ENCODE peak calls at places on chromosomes 7 and 10, in six cellular contexts. Q, Y, R, T, U and N are unnamed samples.

GRCh38 chr7:1758417-1758858 is 88.4 kb downstream of the ELFN1 start:
- DNase-seq in Q (peak; percentile 68), Y (peak; percentile 38), R (peak; percentile 63), T (no peak), U (peak; percentile 29), N (peak; percentile 85)

GRCh38 chr7:130486114-130486962 is 5.5 kb upstream of the MEST start:
- DNase-seq in Q (peak; percentile 85), Y (peak; percentile 86), R (peak; percentile 66), T (peak; percentile 82), U (peak; percentile 89), N (peak; percentile 62)

GRCh38 chr10:59872892-59873463 is 33.4 kb downstream of the CCDC6 start:
- DNase-seq in Q (no peak), Y (no peak), R (peak; percentile 92), T (peak; percentile 34), U (no peak), N (no peak)

GRCh38 chr7:38335123-38335489 is 61.7 kb upstream of the TARP start:
- DNase-seq in Q (no peak), Y (no peak), R (no peak), T (no peak), U (no peak), N (no peak)

GRCh38 chr7:150855046-150855445 is 2.7 kb downstream of the AOC1 start:
- DNase-seq in Q (no peak), Y (no peak), R (peak; percentile 32), T (peak; percentile 14), U (no peak), N (no peak)

GRCh38 chr10:57338823-57339558 is 928.7 kb downstream of the IPMK start:
- DNase-seq in Q (peak; percentile 86), Y (no peak), R (no peak), T (no peak), U (peak; percentile 33), N (peak; percentile 58)

GRCh38 chr7:99625321-99625720 is 8.6 kb downstream of the ZSCAN25 start:
- DNase-seq in Q (no peak), Y (no peak), R (no peak), T (no peak), U (no peak), N (no peak)

GRCh38 chr7:134943785-134944400 is 42.4 kb upstream of the AGBL3 start:
- DNase-seq in Q (peak; percentile 74), Y (no peak), R (no peak), T (no peak), U (no peak), N (no peak)

GRCh38 chr7:85686410-85687181 is 499.7 kb upstream of the SEMA3D start:
- DNase-seq in Q (no peak), Y (no peak), R (no peak), T (no peak), U (no peak), N (no peak)

GRCh38 chr7:116886550-116887156 is 24.3 kb downstream of the CAPZA2 start:
- DNase-seq in Q (no peak), Y (no peak), R (no peak), T (no peak), U (no peak), N (no peak)

GRCh38 chr7:66958708-66959350 is 36.6 kb downstream of the SBDS start:
- DNase-seq in Q (no peak), Y (no peak), R (no peak), T (no peak), U (no peak), N (no peak)

GRCh38 chr10:85224366-85224960 is 896.1 kb downstream of the CCSER2 start:
- DNase-seq in Q (no peak), Y (no peak), R (no peak), T (no peak), U (no peak), N (no peak)

GRCh38 chr10:132192076-132192975 is 5.6 kb downstream of the DPYSL4 start:
- DNase-seq in Q (no peak), Y (no peak), R (no peak), T (no peak), U (no peak), N (no peak)

GRCh38 chr7:50656141-50656895 is 91.1 kb upstream of the DDC start:
- DNase-seq in Q (no peak), Y (no peak), R (peak; percentile 70), T (peak; percentile 26), U (no peak), N (peak; percentile 39)

GRCh38 chr10:124688366-124688765 is 55.8 kb downstream of the FAM53B start:
- DNase-seq in Q (no peak), Y (no peak), R (no peak), T (no peak), U (no peak), N (no peak)

GRCh38 chr10:124686707-124687376 is 57.3 kb downstream of the FAM53B start:
- DNase-seq in Q (no peak), Y (no peak), R (peak; percentile 81), T (no peak), U (no peak), N (no peak)

GRCh38 chr10:124690971-124691370 is 53.2 kb downstream of the FAM53B start:
- DNase-seq in Q (no peak), Y (no peak), R (no peak), T (no peak), U (no peak), N (no peak)

GRCh38 chr10:124689911-124690498 is 54.2 kb downstream of the FAM53B start:
- DNase-seq in Q (no peak), Y (no peak), R (no peak), T (no peak), U (no peak), N (no peak)

GRCh38 chr10:124688889-124689670 is 55.1 kb downstream of the FAM53B start:
- DNase-seq in Q (no peak), Y (no peak), R (no peak), T (no peak), U (no peak), N (no peak)
- H3K27ac ChIP-seq in Q (no peak overlapping the region), Y (no peak overlapping the region), R (no peak overlapping the region), T (no peak overlapping the region), U (no peak overlapping the region), N (no peak overlapping the region)

GRCh38 chr7:106721816-106722785 is 61.1 kb upstream of the CCDC71L start:
- DNase-seq in Q (no peak), Y (no peak), R (no peak), T (no peak), U (no peak), N (no peak)

GRCh38 chr7:106717254-106717996 is 56.5 kb upstream of the CCDC71L start:
- DNase-seq in Q (peak; percentile 10), Y (no peak), R (no peak), T (no peak), U (no peak), N (no peak)

GRCh38 chr7:106717997-106718871 is 57.3 kb upstream of the CCDC71L start:
- DNase-seq in Q (peak; percentile 96), Y (peak; percentile 60), R (no peak), T (peak; percentile 48), U (no peak), N (peak; percentile 85)

GRCh38 chr7:106723398-106723797 is 62.4 kb upstream of the CCDC71L start:
- DNase-seq in Q (no peak), Y (no peak), R (no peak), T (no peak), U (no peak), N (peak; percentile 3)

GRCh38 chr7:106720641-106721040 is 59.7 kb upstream of the CCDC71L start:
- DNase-seq in Q (no peak), Y (no peak), R (no peak), T (no peak), U (no peak), N (no peak)
- H3K4me1 ChIP-seq in Q (peaks cover 26% of the 10 kb centered on the region), Y (peaks cover 30% of the 10 kb centered on the region), R (peaks cover 14% of the 10 kb centered on the region), T (peaks cover 1% of the 10 kb centered on the region), U (no peaks in the 10 kb centered on the region), N (peaks cover 31% of the 10 kb centered on the region)

GRCh38 chr7:80908360-80908797 is 10.5 kb downstream of the SEMA3C start:
- DNase-seq in Q (no peak), Y (no peak), R (no peak), T (no peak), U (no peak), N (no peak)
- H3K27ac ChIP-seq in Q (no peak overlapping the region), Y (no peak overlapping the region), R (peak overlapping the region; percentile 43), T (no peak overlapping the region), U (no peak overlapping the region), N (no peak overlapping the region)

DNA sequence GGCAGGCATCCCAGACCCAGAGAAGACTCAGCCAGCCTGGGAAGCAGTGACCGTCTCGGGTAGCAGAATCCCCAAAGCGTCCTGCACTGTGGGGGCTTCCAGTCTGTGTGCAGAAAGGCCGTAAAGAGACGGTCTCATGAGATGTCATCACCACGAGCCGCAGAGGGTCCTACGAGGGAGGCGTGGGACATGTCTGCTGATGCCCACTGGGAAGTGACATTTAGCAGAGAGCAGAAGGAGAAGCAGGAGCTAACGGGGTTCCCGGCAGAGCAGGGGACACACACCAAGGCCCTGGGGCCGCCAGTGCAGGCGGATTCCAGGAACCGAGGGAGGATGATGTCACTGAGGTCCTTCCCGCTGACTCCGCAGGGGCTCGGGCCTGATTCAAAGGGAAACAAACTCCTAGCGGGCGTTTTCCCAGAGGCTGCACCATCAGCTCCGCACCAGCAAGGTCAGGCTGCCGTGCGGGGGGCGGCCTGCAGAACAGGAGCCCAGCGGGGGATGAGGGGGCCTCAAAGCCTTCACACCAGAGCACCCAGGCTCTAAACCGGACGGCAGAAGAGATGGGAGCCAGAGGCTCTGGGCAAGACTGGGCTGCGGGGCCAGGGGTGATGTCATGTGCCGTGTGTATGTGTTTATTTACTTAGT is 85.4 kb upstream of the PDGFA start:
- DNase-seq in Q (no peak), Y (no peak), R (no peak), T (no peak), U (no peak), N (no peak)
- H3K4me1 ChIP-seq in Q (no peaks in the 10 kb centered on the region), Y (no peaks in the 10 kb centered on the region), R (peaks cover 24% of the 10 kb centered on the region), T (peaks cover 20% of the 10 kb centered on the region), U (no peaks in the 10 kb centered on the region), N (peaks cover 16% of the 10 kb centered on the region)

GRCh38 chr7:107703219-107703618 is 40.7 kb upstream of the CBLL1 start:
- DNase-seq in Q (no peak), Y (no peak), R (no peak), T (no peak), U (no peak), N (no peak)
- H3K27ac ChIP-seq in Q (no peak overlapping the region), Y (no peak overlapping the region), R (no peak overlapping the region), T (no peak overlapping the region), U (no peak overlapping the region), N (no peak overlapping the region)

GRCh38 chr10:86817246-86817645 is 60.8 kb downstream of the BMPR1A start:
- DNase-seq in Q (no peak), Y (no peak), R (no peak), T (no peak), U (no peak), N (no peak)
- H3K4me1 ChIP-seq in Q (peaks cover 15% of the 10 kb centered on the region), Y (no peaks in the 10 kb centered on the region), R (peaks cover 79% of the 10 kb centered on the region), T (peaks cover 6% of the 10 kb centered on the region), U (peaks cover 2% of the 10 kb centered on the region), N (peaks cover 27% of the 10 kb centered on the region)

DNA sequence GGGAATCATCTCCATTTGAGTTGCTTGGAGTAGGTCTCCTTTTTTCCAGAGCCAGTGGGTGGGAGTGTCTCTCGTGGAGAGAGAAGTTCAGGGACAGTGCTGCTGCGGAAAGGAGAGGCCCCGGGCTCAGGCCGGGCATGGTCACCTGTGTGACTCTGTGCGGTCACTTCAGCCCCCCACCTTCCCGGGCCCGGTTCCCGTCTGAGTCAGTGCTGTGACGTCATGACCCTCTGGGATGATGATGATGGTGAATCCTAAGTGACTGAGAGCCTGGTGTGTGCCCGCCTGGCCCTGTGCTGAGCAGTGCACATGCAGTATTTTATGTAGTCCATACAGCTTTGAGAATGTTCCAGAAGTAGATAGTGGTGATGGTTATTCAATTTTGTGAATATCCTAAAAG is 32.6 kb upstream of the AP5Z1 start:
- DNase-seq in Q (no peak), Y (no peak), R (no peak), T (no peak), U (no peak), N (no peak)
- H3K27ac ChIP-seq in Q (no peak overlapping the region), Y (peak overlapping the region; percentile 93), R (peak overlapping the region; percentile 93), T (no peak overlapping the region), U (no peak overlapping the region), N (no peak overlapping the region)